ENCODE peak calls at places on chromosome 20, in eight cellular contexts. X is RKO, Z is activated T-helper 1 cell treated with Interleukin-2 at 50 U/mL for 16 hours, G is substantia nigra, V is SW 1271, F is activated gamma-delta T cell treated with Interleukin-2 at 50 U/mL for 16 hours, W is heart right ventricle, D is midbrain. J is an unnamed sample.

GRCh38 chr20:35823147-35823546 is 51.3 kb downstream of the PHF20 start:
- DNase-seq in V (no peak), D (no peak), F (no peak), Z (no peak), X (no peak), W (no peak), G (no peak), J (no peak)

GRCh38 chr20:48774696-48775095 is 53.1 kb downstream of the PREX1 start:
- DNase-seq in G (no peak), V (no peak), F (no peak), W (no peak), D (no peak), X (no peak), Z (no peak), J (no peak)

GRCh38 chr20:35021063-35021462 is 65.4 kb downstream of the MYH7B start:
- DNase-seq in F (no peak), Z (no peak), D (no peak), V (no peak), W (no peak), X (no peak), G (no peak), J (no peak)

GRCh38 chr20:17568972-17569471 is 853 bp upstream of the DSTN start:
- DNase-seq in X (peak), W (peak), D (peak), V (peak), G (no peak), F (no peak), Z (no peak), J (peak)

GRCh38 chr20:884983-885952 is 30.9 kb downstream of the ANGPT4 start:
- DNase-seq in D (peak), G (no peak), Z (no peak), X (no peak), F (no peak), V (no peak), W (peak), J (no peak)

GRCh38 chr20:61287583-61287982 is 35.5 kb downstream of the CDH4 start:
- DNase-seq in V (no peak), F (no peak), W (no peak), X (no peak), D (no peak), Z (no peak), G (no peak), J (no peak)

GRCh38 chr20:40687384-40688128 is 1.5 kb downstream of the MAFB start:
- DNase-seq in D (no peak), V (no peak), F (no peak), Z (no peak), X (no peak), W (peak), G (peak), J (peak)

GRCh38 chr20:3093861-3094361 is 9.4 kb upstream of the AVP start:
- DNase-seq in X (no peak), G (no peak), F (no peak), D (no peak), Z (no peak), W (no peak), V (no peak), J (no peak)

GRCh38 chr20:20010639-20011500 is 6.3 kb upstream of the NAA20 start:
- DNase-seq in Z (no peak), D (peak), W (no peak), F (no peak), X (no peak), V (no peak), G (no peak), J (no peak)

GRCh38 chr20:3238616-3239025 is 369 bp downstream of the SLC4A11 start:
- DNase-seq in X (peak), F (peak), V (no peak), Z (no peak), D (no peak), G (no peak), W (peak), J (no peak)

GRCh38 chr20:54914995-54915394 is 439.6 kb downstream of the DOK5 start:
- DNase-seq in D (no peak), F (no peak), W (no peak), V (no peak), G (no peak), Z (no peak), X (no peak), J (no peak)

GRCh38 chr20:25485872-25486271 is 78.4 kb downstream of the GINS1 start:
- DNase-seq in F (no peak), D (no peak), W (no peak), Z (no peak), V (no peak), G (no peak), X (no peak), J (no peak)

GRCh38 chr20:57652865-57653545 is 32.8 kb upstream of the ZBP1 start:
- DNase-seq in D (no peak), F (no peak), G (no peak), X (no peak), W (no peak), V (no peak), Z (no peak), J (no peak)

GRCh38 chr20:37254114-37254878 is 7.3 kb downstream of the GHRH start:
- DNase-seq in V (no peak), D (no peak), W (no peak), F (no peak), X (no peak), Z (no peak), G (no peak), J (no peak)

J was measured in pancreas.